ENCODE peak calls at places on chromosome 21, in five cellular contexts. G, I, O, X and H are unnamed samples. For H3K27me3, the result is how much of the 10 kb centered on the place peaks cover.

GRCh38 chr21:38965241-38965640 is 159.5 kb downstream of the ETS2 start:
- DNase-seq in G (no peak), I (no peak), O (no peak), X (no peak), H (no peak)

GRCh38 chr21:39842741-39843146 is 24.5 kb upstream of the PCP4 start:
- DNase-seq in G (no peak), I (no peak), O (no peak), X (no peak), H (no peak)

GRCh38 chr21:39078322-39079065 is 104.8 kb downstream of the PSMG1 start:
- DNase-seq in G (no peak), I (peak), O (no peak), X (no peak), H (no peak)

GRCh38 chr21:39680216-39680615 is 64.8 kb upstream of the IGSF5 start:
- DNase-seq in G (no peak), I (no peak), O (no peak), X (no peak), H (no peak)

GRCh38 chr21:20720623-20721022 is 277.6 kb upstream of the NCAM2 start:
- DNase-seq in G (no peak), I (peak), O (no peak), X (peak), H (no peak)

GRCh38 chr21:38392722-38393121 is 105.6 kb downstream of the ERG start:
- DNase-seq in G (no peak), I (no peak), O (no peak), X (peak), H (no peak)

GRCh38 chr21:14952916-14953315 is 111.9 kb downstream of the NRIP1 start:
- DNase-seq in G (no peak), I (peak), O (no peak), X (peak), H (no peak)

GRCh38 chr21:14767192-14767852 is 221.2 kb upstream of the SAMSN1 start:
- DNase-seq in G (no peak), I (no peak), O (no peak), X (no peak), H (no peak)

GRCh38 chr21:44347911-44348451 is 5.4 kb upstream of the TRPM2 start:
- DNase-seq in G (no peak), I (no peak), O (no peak), X (no peak), H (no peak)

GRCh38 chr21:29080454-29080930 is 7.0 kb upstream of the CCT8 start:
- DNase-seq in G (no peak), I (no peak), O (no peak), X (no peak), H (no peak)

GRCh38 chr21:25461730-25462129 is 145.6 kb downstream of the MRPL39 start:
- DNase-seq in G (no peak), I (no peak), O (no peak), X (no peak), H (no peak)

GRCh38 chr21:36693144-36694040 is 5.5 kb upstream of the SIM2 start:
- DNase-seq in G (no peak), I (no peak), O (no peak), X (no peak), H (no peak)
- H3K27me3 ChIP-seq in G (half or more), I (half or more), O (under half), X (under half), H (under half)

DNA sequence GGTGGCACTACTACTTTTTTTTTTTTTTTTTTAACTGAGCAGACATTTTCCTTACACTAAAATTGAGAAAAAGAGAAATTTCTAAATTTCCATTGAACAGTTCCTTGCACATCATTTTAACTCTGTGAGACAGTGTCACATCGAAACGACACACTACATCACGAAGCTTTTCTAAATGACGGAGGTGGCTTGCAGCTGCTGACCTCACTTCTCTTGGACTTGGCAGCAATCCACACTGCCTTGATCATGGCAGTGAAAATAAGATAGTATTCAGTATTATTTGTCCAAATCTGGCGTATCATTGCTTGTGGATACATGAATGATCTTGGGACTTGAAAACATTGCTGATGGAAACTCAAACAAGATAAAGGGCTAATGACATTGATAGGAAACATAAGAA is 80.3 kb upstream of the CYYR1 start:
- DNase-seq in G (no peak), I (no peak), O (no peak), X (no peak), H (no peak)
- H3K27me3 ChIP-seq in G (under half), I (under half), O (under half), X (under half), H (under half)

DNA sequence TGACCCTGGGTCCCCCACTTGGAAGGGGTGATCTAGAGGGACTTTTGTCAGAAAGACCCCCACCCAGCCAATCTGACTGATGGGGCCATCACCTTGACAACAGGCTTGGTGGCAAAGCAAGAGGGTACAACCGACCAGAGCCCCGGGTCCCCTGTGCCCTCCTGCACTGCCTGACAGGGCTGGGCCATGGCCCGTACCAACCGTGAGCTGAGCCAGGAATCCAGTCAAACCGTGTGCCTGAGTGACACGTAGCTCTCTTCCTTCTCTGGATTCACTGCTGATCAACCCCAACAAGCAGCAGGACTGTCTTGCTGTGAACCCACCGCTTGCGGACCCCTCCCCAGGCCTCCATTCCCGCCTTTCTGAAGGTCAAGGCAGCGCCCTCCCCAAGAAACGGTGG is 27.0 kb downstream of the PDE9A start:
- DNase-seq in G (no peak), I (no peak), O (peak), X (no peak), H (no peak)
- H3K27me3 ChIP-seq in G (under half), I (under half), O (under half), X (half or more), H (under half)

GRCh38 chr21:32990666-32991065 is 35.1 kb upstream of the OLIG2 start:
- DNase-seq in G (no peak), I (no peak), O (no peak), X (no peak), H (no peak)
- H3K27me3 ChIP-seq in G (under half), I (under half), O (under half), X (half or more), H (under half)

DNA sequence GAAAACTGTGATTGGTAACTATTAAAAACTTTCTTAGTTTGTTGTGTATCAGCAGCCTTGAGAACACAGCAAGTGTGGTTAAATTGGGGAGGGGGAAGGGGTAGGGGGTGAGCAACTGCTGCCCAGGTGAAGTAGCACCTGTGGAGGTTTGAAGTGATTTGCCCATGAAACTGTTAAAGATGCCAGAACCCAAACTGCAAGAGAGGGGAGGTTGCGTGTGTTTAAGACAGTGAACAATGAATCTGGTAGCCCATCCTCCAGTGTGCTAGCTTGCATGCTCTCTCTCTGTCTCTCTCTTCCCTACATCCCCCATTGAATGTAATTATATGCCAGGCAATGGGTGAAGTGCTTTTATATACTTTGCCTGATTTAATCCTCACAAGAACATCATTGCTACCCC is 154.7 kb downstream of the RUNX1 start:
- DNase-seq in G (no peak), I (no peak), O (no peak), X (no peak), H (no peak)
- H3K27me3 ChIP-seq in G (under half), I (half or more), O (under half), X (under half), H (under half)

GRCh38 chr21:43292041-43292865 is 123.4 kb downstream of the CRYAA start:
- DNase-seq in G (no peak), I (no peak), O (peak), X (no peak), H (peak)
- H3K27me3 ChIP-seq in G (under half), I (under half), O (under half), X (under half), H (under half)

DNA sequence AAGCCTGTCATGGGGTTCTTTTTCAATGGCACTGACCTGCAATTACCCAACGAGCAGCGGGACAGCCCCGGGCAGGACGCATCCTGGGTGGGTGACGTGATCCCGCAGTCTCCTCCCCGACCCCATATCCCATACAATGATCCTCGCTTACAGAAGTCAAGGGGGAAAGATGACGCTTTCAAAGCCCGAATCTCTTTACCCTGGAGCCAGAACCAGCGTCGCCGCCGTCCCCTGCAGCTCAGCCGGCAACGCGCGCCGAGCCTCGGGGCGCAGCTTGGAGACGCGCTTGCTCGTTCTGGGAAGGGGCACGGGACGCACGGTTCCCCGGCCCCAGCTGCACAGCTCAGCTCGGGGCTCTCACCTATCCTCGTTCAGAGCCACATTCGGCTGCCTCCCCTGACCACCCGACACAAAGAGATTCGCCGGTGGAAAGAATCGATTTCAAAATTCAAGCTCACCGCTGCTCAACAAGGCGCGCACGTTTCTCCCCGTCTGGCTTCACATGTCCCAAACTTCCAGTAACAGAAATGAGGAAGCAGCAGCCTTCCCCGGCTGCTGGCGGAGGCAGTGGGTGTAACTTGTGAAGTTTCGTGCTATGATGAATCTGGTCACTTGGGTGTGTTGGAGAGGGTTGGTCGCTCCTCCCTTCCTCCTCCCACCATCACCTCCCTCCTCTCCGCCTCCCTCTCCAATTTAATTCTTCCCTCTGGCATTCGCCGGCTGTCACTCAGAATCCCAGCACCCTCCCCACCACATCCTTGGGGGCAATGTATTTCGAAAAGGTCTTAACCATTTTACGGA is at the start of gene TIAM1:
- DNase-seq in G (peak), I (peak), O (no peak), X (peak), H (peak)
- H3K27me3 ChIP-seq in G (under half), I (under half), O (under half), X (under half), H (under half)

DNA sequence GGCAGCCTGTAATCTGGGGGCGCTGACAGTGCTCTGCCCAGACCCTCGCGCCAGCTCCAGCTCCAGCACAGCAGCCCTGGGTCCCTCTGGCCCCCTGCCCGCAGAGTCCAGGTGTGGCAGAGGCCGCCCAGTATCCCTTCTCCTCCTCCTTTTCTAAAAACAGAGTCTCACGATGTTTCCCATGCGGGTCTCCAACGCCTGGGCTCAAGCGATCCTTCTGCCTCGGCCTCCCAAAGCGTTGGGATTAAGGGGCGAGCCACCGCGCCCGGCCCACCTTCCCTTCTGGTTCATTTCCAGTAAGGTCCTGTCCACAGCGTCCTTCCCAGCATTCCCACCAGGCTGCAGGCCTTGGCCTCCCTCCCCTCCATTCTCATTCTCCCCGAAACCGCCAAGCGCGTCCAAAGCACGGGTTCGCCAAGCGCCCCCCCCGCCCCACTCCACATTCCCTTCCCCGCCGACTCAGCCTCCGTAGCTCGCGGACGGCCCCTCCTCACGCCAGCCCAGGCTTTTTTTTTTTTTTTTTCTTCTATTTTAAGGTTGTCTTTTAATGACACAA is 2.0 kb upstream of the PCBP3 start:
- DNase-seq in G (no peak), I (peak), O (no peak), X (no peak), H (no peak)
- H3K27me3 ChIP-seq in G (under half), I (under half), O (under half), X (under half), H (half or more)